ENCODE peak calls at places on chromosomes 4 and X, in five cellular contexts. S is IMR-90, N is esophagus squamous epithelium, L is ascending aorta, F is cardiac muscle cell. W is an unnamed sample.

GRCh38 chr4:25702848-25703247 is 47.2 kb downstream of the SLC34A2 start:
- DNase-seq in S (peak), N (no peak), L (no peak), F (peak), W (no peak)

GRCh38 chrX:154742623-154743022 is 8.3 kb downstream of the GAB3 start:
- DNase-seq in S (no peak), N (no peak), L (no peak), F (no peak), W (no peak)

GRCh38 chr4:146975535-146975934 is 29.9 kb upstream of the TTC29 start:
- DNase-seq in S (no peak), N (no peak), L (no peak), F (no peak), W (no peak)

GRCh38 chr4:141075553-141075952 is 57.7 kb downstream of the RNF150 start:
- DNase-seq in S (no peak), N (no peak), L (no peak), F (no peak), W (no peak)

GRCh38 chrX:103846395-103846794 is 14.3 kb upstream of the RAB9B start:
- DNase-seq in S (peak), N (no peak), L (no peak), F (no peak), W (no peak)

GRCh38 chr4:77052352-77052751 is 23.4 kb downstream of the CCNI start:
- DNase-seq in S (peak), N (no peak), L (no peak), F (peak), W (no peak)

GRCh38 chr4:134727696-134728095 is 526.1 kb upstream of the PABPC4L start:
- DNase-seq in S (no peak), N (no peak), L (no peak), F (no peak), W (no peak)

GRCh38 chrX:15233416-15234015 is 36.4 kb downstream of the ASB9 start:
- DNase-seq in S (no peak), N (no peak), L (no peak), F (no peak), W (no peak)

GRCh38 chr4:20696815-20697214 is 3.4 kb upstream of the PACRGL start:
- DNase-seq in S (no peak), N (no peak), L (no peak), F (no peak), W (no peak)

GRCh38 chrX:33336783-33337182 is 125.4 kb upstream of the DMD start:
- DNase-seq in S (peak), N (no peak), L (no peak), F (peak), W (no peak)

GRCh38 chr4:635851-636627 is 10.7 kb downstream of the PDE6B start:
- DNase-seq in S (no peak), N (no peak), L (no peak), F (no peak), W (no peak)

GRCh38 chrX:133323450-133323849 is 91.8 kb downstream of the GPC4 start:
- DNase-seq in S (no peak), N (no peak), L (no peak), F (no peak), W (no peak)

GRCh38 chr4:39526810-39527295 is 386 bp downstream of the UGDH start:
- DNase-seq in S (no peak), N (no peak), L (no peak), F (no peak), W (peak)

GRCh38 chr4:166972071-166972470 is 262.2 kb downstream of the SPOCK3 start:
- DNase-seq in S (no peak), N (no peak), L (no peak), F (no peak), W (no peak)

GRCh38 chr4:112855058-112855457 is 194.4 kb upstream of the ANK2 start:
- DNase-seq in S (no peak), N (no peak), L (no peak), F (no peak), W (peak)

GRCh38 chr4:94488667-94489066 is 36.9 kb downstream of the PDLIM5 start:
- DNase-seq in S (peak), N (no peak), L (no peak), F (no peak), W (no peak)

GRCh38 chrX:18649498-18649951 is 22.4 kb downstream of the RS1 start:
- DNase-seq in S (no peak), N (no peak), L (no peak), F (peak), W (no peak)

GRCh38 chr4:71777891-71778290 is 6.0 kb downstream of the GC start:
- DNase-seq in S (no peak), N (no peak), L (no peak), F (no peak), W (no peak)

GRCh38 chr4:85720736-85721135 is 245.8 kb downstream of the ARHGAP24 start:
- DNase-seq in S (peak), N (no peak), L (no peak), F (no peak), W (no peak)

GRCh38 chrX:69186651-69187050 is 21.4 kb upstream of the PJA1 start:
- DNase-seq in S (no peak), N (no peak), L (no peak), F (no peak), W (no peak)

GRCh38 chr4:81214518-81215218 is 354 bp downstream of the PRKG2 start:
- DNase-seq in S (peak), N (no peak), L (no peak), F (peak), W (no peak)

GRCh38 chr4:3877868-3878267 is 111.7 kb downstream of the ADRA2C start:
- DNase-seq in S (no peak), N (no peak), L (no peak), F (no peak), W (no peak)

GRCh38 chr4:165325732-165326512 is 1.5 kb upstream of the MSMO1 start:
- DNase-seq in S (peak), N (no peak), L (no peak), F (no peak), W (no peak)

GRCh38 chrX:70255452-70255851 is 4.6 kb downstream of the P2RY4 start:
- DNase-seq in S (no peak), N (no peak), L (no peak), F (no peak), W (no peak)

GRCh38 chr4:51895158-51895557 is 52.2 kb downstream of the DCUN1D4 start:
- DNase-seq in S (no peak), N (no peak), L (no peak), F (no peak), W (no peak)

GRCh38 chr4:112813790-112814189 is 176.8 kb downstream of the LARP7 start:
- DNase-seq in S (peak), N (no peak), L (no peak), F (no peak), W (no peak)

GRCh38 chrX:48695524-48695875 is 1.0 kb upstream of the SUV39H1 start:
- DNase-seq in S (peak), N (no peak), L (no peak), F (no peak), W (peak)

GRCh38 chrX:111131572-111131971 is 35.6 kb downstream of the PAK3 start:
- DNase-seq in S (peak), N (no peak), L (no peak), F (no peak), W (no peak)

GRCh38 chr4:3730422-3730821 is 35.8 kb upstream of the ADRA2C start:
- DNase-seq in S (no peak), N (no peak), L (no peak), F (no peak), W (no peak)

GRCh38 chr4:7830747-7831146 is 108.9 kb downstream of the AFAP1 start:
- DNase-seq in S (no peak), N (no peak), L (no peak), F (no peak), W (no peak)

DNA sequence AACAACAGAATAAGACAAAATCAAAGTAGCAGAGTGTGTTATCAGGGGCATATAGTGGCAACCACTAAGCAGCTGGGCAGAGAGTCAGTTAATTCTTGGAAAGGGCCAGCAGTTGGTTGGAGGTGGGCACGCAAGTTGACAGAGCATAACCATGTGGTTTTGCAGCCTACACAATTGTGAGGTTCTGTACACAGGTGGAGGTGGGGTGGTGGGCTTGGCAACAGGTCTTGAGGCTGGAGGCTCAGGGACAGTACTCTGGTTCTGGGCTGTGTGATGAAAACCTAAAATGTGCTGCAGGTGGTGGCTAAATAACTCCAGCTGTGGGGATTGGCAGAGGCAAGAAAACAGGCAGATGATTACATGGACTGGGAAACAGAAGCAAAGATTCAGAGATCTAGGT is 1112.7 kb downstream of the PDHA2 start:
- DNase-seq in S (no peak), N (no peak), L (no peak), F (no peak), W (no peak)
- H3K27ac ChIP-seq in S (no peak), N (no peak), L (no peak), F (no peak), W (no peak)

GRCh38 chr4:87030606-87031441 is 96.0 kb downstream of the AFF1 start:
- DNase-seq in S (peak), N (no peak), L (no peak), F (peak), W (no peak)

GRCh38 chr4:87031946-87032345 is 97.1 kb downstream of the AFF1 start:
- DNase-seq in S (no peak), N (no peak), L (no peak), F (no peak), W (no peak)

GRCh38 chr4:87033902-87034301 is 99.1 kb downstream of the AFF1 start:
- DNase-seq in S (no peak), N (no peak), L (no peak), F (no peak), W (no peak)

GRCh38 chr4:87034527-87034926 is 99.7 kb downstream of the AFF1 start:
- DNase-seq in S (no peak), N (no peak), L (no peak), F (no peak), W (no peak)

DNA sequence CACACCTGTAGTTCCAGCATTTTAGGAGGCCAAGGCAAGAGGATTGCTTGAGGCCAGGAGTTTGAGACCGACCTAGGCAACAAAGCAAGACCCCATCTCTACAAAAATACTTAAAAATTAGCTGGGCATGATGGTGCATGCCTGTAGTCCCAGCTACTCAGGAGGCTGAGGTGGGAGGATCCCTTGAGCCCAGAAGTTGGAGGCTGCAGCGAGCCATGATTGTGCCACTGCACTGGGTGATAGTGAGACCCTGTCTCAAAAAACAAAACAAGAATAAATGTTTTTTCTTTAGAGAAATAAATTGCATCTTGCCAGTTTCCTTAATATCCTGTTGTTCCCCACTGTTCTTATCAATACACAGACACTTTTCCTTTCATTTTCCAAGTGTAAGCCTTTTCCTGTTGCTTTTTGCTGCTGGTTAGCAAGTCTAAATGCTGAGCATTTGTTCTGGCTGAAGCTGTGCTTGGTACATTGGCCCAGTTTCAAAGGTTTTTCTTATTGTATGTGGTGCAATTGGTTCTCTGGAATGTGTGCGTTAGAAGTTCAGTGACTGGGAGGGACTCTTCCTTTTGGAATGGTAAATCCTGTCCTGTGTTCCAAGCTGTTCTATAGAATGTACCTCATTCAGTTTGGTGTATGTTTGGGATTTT is 98.2 kb downstream of the AFF1 start:
- DNase-seq in S (peak), N (no peak), L (no peak), F (no peak), W (no peak)
- H3K27ac ChIP-seq in S (peak), N (peak), L (peak), F (no peak), W (peak)

DNA sequence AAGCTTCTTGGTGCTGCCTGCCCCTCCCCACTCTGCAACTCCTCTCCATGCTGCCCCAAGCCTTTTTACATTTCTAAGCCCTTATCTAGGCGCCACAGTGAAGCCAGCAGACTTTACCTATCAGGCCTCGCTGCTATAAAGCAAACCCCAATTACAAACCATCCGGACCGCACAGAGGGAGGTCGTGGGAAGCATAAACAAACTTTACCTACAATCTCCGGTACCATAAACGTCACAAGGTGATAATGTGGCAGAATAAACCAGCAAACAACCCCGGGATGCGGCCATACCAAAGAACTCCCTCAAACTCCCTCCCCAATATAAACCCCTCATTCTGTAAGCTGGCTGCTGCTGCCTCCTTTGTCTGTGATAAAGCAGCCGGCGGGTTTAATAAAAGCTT is 54.0 kb upstream of the ZCCHC13 start:
- DNase-seq in S (no peak), N (no peak), L (no peak), F (peak), W (no peak)
- H3K27ac ChIP-seq in S (peak), N (peak), L (peak), F (peak), W (no peak)

GRCh38 chrX:39772057-39772832 is 325.5 kb downstream of the BCOR start:
- DNase-seq in S (peak), N (no peak), L (no peak), F (peak), W (no peak)
- H3K27ac ChIP-seq in S (peak), N (peak), L (peak), F (peak), W (no peak)

GRCh38 chr4:15914736-15915135 is 23.8 kb downstream of the FGFBP1 start:
- DNase-seq in S (no peak), N (no peak), L (no peak), F (no peak), W (no peak)

GRCh38 chr4:15913631-15913970 is 24.9 kb downstream of the FGFBP1 start:
- DNase-seq in S (peak), N (no peak), L (no peak), F (no peak), W (no peak)

GRCh38 chr4:15912236-15912635 is 26.3 kb downstream of the FGFBP1 start:
- DNase-seq in S (no peak), N (no peak), L (no peak), F (no peak), W (no peak)

GRCh38 chr4:15914291-15914690 is 24.2 kb downstream of the FGFBP1 start:
- DNase-seq in S (peak), N (no peak), L (no peak), F (no peak), W (no peak)

DNA sequence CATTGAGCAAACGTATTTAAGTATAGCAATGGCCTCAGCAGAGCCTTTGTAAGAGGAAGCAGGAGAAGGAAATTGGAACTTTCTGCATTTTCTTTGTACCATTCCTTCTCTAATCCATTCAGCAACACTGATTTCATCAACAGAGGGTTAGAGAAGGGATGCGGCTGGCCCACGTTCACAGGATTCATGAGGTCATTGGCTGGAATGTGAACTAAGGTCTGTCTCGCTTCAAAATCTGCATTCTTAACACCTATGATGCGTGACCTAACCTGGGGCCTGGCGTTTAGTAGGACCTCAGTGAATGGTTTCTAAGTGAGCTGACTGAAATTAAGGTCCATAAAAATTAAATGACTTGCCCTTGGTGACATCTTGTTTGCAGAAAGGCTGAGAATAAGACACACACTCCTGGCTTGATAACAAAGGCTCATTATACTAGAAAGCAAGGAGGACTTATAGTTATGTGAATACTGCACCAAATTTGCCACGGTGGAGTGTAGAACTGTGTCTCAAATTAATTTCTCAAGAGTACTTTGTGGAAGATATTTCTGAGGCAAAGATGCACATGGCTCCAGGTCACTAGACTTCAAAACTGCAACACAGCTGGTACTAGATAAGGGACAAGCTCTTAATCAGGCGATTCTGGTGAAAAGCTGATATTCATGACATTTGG is 25.4 kb downstream of the FGFBP1 start:
- DNase-seq in S (peak), N (no peak), L (no peak), F (no peak), W (no peak)
- H3K27ac ChIP-seq in S (no peak), N (peak), L (no peak), F (no peak), W (no peak)

GRCh38 chrX:53374923-53375322 is 47.5 kb downstream of the SMC1A start:
- DNase-seq in S (no peak), N (no peak), L (no peak), F (no peak), W (no peak)

GRCh38 chrX:53379747-53380146 is 42.7 kb downstream of the SMC1A start:
- DNase-seq in S (no peak), N (no peak), L (no peak), F (no peak), W (no peak)

GRCh38 chrX:53379008-53379710 is 43.3 kb downstream of the SMC1A start:
- DNase-seq in S (no peak), N (no peak), L (no peak), F (no peak), W (no peak)

GRCh38 chrX:53374222-53374820 is 48.1 kb downstream of the SMC1A start:
- DNase-seq in S (peak), N (no peak), L (no peak), F (no peak), W (no peak)

DNA sequence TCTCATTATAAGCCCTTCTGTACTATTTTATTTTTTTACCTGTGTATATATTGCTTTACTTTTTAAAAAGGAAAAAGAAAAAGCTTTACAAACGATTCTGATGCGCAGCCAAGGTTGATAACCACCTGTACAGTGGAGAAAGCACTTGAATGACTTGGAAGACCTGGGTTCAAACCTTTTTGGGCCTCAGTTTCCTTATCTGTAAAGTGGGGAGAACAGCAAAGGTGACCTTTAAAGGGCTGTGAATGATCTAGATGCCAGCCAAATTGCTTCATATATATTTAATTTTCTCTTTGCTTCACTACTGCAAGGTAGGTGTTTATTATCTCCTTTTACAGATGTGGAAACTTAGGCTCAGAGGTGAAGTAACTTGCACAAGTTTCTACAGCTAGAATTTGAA is 45.0 kb downstream of the SMC1A start:
- DNase-seq in S (no peak), N (no peak), L (no peak), F (no peak), W (no peak)
- H3K27ac ChIP-seq in S (no peak), N (no peak), L (no peak), F (no peak), W (no peak)

DNA sequence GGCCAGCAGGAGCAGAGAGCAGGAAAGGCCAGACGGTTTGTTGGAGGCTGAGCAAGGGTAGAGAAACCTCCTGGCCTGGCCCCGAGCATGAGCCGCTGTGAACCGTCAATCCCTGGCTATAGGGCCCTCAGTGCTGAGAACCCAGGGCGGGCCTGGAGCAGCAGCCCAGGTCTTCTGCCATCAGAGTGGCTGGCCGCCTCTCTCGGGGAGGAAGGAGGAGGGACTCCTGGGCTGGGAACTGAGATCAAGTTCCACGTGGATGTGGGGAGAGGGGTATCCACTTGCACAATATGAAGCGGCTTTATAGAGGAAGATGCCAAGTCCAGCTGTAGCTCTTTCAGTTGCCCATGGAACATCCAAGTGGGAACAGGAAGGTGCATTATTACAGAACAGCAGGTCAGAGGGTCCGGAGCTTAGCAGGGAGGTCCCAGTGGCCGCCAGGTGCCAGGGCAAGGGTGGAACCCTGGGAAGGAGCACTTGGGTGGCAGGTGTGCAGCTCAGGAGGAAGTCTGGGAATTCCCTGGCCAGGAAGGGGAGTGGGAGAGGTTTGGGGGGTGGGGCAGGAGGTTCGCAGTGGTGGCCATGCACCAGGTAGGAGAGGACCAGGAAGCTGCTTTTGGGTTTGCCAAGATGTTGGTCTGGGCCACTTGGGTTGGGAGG is 31.7 kb upstream of the CRMP1 start:
- DNase-seq in S (no peak), N (no peak), L (peak), F (no peak), W (no peak)
- H3K27ac ChIP-seq in S (no peak), N (no peak), L (no peak), F (no peak), W (no peak)

DNA sequence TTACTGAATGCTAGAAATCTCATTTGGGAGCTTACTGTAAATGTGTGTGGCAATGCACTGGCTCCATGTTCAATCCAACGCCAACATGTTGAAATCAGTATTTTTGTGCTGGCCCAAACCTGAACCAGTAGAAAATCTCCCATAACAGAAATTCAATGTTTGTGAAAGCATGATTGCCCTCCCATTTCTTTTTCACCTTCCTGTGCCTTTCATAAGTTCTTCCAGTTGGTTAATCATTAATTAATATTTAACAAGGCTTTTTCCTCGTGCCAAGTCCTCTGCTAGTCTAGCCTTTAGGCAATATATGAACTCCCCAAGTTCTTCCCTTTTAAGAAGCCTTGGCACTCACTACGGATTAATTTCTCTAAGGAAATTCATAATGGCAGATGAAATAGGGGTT is 1.3 kb upstream of the PLS3 start:
- DNase-seq in S (no peak), N (no peak), L (no peak), F (no peak), W (no peak)
- H3K27ac ChIP-seq in S (no peak), N (peak), L (peak), F (peak), W (no peak)